ENCODE peak calls at places on chromosomes 5 and 9, in ten cellular contexts. Z is endodermal cell, F is WERI-Rb-1, M is IMR-90, S is colonic mucosa, G is HCT116, X is heart left ventricle, T is fibroblast of lung, D is dorsolateral prefrontal cortex, R is left ventricle myocardium inferior. U is an unnamed sample. For H3K27me3, the result is how much of the 10 kb centered on the place peaks cover.

GRCh38 chr5:135467051-135467625 is 15.0 kb upstream of the TIFAB start:
- DNase-seq in Z (no peak), X (no peak), S (no peak), T (no peak), M (no peak), F (peak), D (peak), R (no peak), G (no peak), U (no peak)

GRCh38 chr5:10272053-10272869 is 22.2 kb downstream of the CCT5 start:
- DNase-seq in X (no peak), G (no peak), Z (no peak), M (no peak), S (peak), D (no peak), T (no peak), F (no peak), R (no peak), U (no peak)

GRCh38 chr5:176133289-176133870 is 104.8 kb upstream of the SIMC1 start:
- DNase-seq in Z (peak), R (no peak), D (no peak), M (no peak), X (no peak), G (no peak), S (no peak), F (no peak), T (no peak), U (no peak)

GRCh38 chr9:21535396-21535795 is 53.3 kb upstream of the IFNE start:
- DNase-seq in R (no peak), G (no peak), F (no peak), D (no peak), S (no peak), Z (no peak), X (no peak), T (no peak), M (no peak), U (no peak)

GRCh38 chr5:102649731-102650130 is 105.4 kb upstream of the PAM start:
- DNase-seq in X (no peak), D (no peak), S (no peak), G (no peak), M (no peak), Z (no peak), R (no peak), F (no peak), T (peak), U (no peak)

GRCh38 chr9:94110821-94111252 is 26.6 kb downstream of the PTPDC1 start:
- DNase-seq in M (peak), D (no peak), Z (no peak), R (no peak), G (no peak), F (no peak), T (peak), S (no peak), X (no peak), U (peak)

GRCh38 chr5:115930630-115931337 is 31.5 kb upstream of the LVRN start:
- DNase-seq in D (no peak), X (no peak), S (no peak), R (no peak), F (no peak), Z (no peak), T (no peak), M (no peak), G (no peak), U (no peak)

GRCh38 chr9:135009711-135010362 is 77.6 kb upstream of the OLFM1 start:
- DNase-seq in M (no peak), T (no peak), R (no peak), S (no peak), X (no peak), Z (no peak), F (no peak), G (peak), D (no peak), U (no peak)

GRCh38 chr5:179322071-179323025 is 22.9 kb downstream of the ADAMTS2 start:
- DNase-seq in M (no peak), R (no peak), X (no peak), T (no peak), D (peak), G (no peak), F (no peak), Z (no peak), S (no peak), U (no peak)

GRCh38 chr9:127661342-127661741 is 45.4 kb upstream of the CFAP157 start:
- DNase-seq in F (peak), G (no peak), Z (no peak), T (peak), D (peak), R (no peak), S (peak), M (no peak), X (no peak), U (no peak)

GRCh38 chr5:88787856-88788255 is 95.1 kb downstream of the MEF2C start:
- DNase-seq in S (no peak), G (no peak), D (no peak), Z (no peak), M (no peak), T (no peak), X (no peak), R (no peak), F (no peak), U (peak)

GRCh38 chr9:98255064-98255577 is 328 bp downstream of the TBC1D2 start:
- DNase-seq in S (peak), X (no peak), Z (no peak), F (peak), G (no peak), R (no peak), D (no peak), M (peak), T (peak), U (no peak)

GRCh38 chr9:80076105-80076504 is 504.3 kb downstream of the TLE4 start:
- DNase-seq in T (no peak), M (no peak), G (no peak), F (no peak), X (no peak), S (no peak), R (no peak), D (no peak), Z (no peak), U (peak)

GRCh38 chr9:131757549-131757948 is 17.7 kb upstream of the RAPGEF1 start:
- DNase-seq in X (no peak), Z (no peak), D (no peak), M (no peak), S (no peak), T (no peak), G (no peak), F (no peak), R (no peak), U (no peak)

GRCh38 chr9:124259273-124260078 is 1.7 kb downstream of the NEK6 start:
- DNase-seq in Z (no peak), R (peak), X (peak), T (peak), M (peak), F (no peak), S (peak), D (no peak), G (peak), U (no peak)

GRCh38 chr5:164346785-164347630 is 841.6 kb downstream of the MAT2B start:
- DNase-seq in F (no peak), M (peak), D (no peak), Z (peak), G (no peak), X (no peak), T (no peak), S (no peak), R (no peak), U (no peak)

GRCh38 chr5:122263352-122264030 is 48.5 kb upstream of the SNCAIP start:
- DNase-seq in R (no peak), D (no peak), M (peak), F (no peak), S (no peak), Z (no peak), T (peak), G (no peak), X (no peak), U (peak)

GRCh38 chr5:148820778-148821395 is 5.5 kb upstream of the ADRB2 start:
- DNase-seq in X (no peak), S (no peak), F (no peak), D (no peak), T (peak), G (peak), R (no peak), Z (peak), M (peak), U (no peak)

GRCh38 chr9:134751630-134752029 is 110.0 kb downstream of the COL5A1 start:
- DNase-seq in F (no peak), G (no peak), Z (no peak), R (no peak), X (no peak), D (no peak), T (no peak), M (no peak), S (no peak), U (no peak)

GRCh38 chr5:16690243-16690839 is 73.5 kb upstream of the RETREG1 start:
- DNase-seq in S (peak), D (no peak), Z (peak), F (peak), T (peak), X (no peak), R (no peak), G (peak), M (peak), U (peak)

GRCh38 chr9:38254151-38254550 is 138.4 kb upstream of the ALDH1B1 start:
- DNase-seq in S (no peak), D (no peak), X (no peak), F (peak), M (no peak), T (no peak), Z (no peak), G (no peak), R (no peak), U (no peak)

GRCh38 chr9:28365020-28365640 is 791.8 kb upstream of the C9orf72 start:
- DNase-seq in X (no peak), S (no peak), D (no peak), Z (peak), M (no peak), F (peak), G (no peak), T (no peak), R (no peak), U (no peak)

GRCh38 chr5:166720026-166720425 is 1571.4 kb upstream of the WWC1 start:
- DNase-seq in Z (no peak), T (no peak), F (no peak), S (no peak), D (no peak), X (no peak), M (no peak), R (no peak), G (no peak), U (peak)

GRCh38 chr9:77883133-77883532 is 148.5 kb downstream of the GNAQ start:
- DNase-seq in X (no peak), R (no peak), T (no peak), G (no peak), D (no peak), M (no peak), Z (no peak), S (no peak), F (no peak), U (no peak)

GRCh38 chr5:3282841-3283240 is 312.8 kb upstream of the IRX1 start:
- DNase-seq in X (no peak), M (no peak), T (no peak), D (no peak), G (no peak), Z (no peak), S (no peak), R (no peak), F (no peak), U (no peak)

GRCh38 chr5:160486573-160486972 is 64.9 kb downstream of the PTTG1 start:
- DNase-seq in F (no peak), S (no peak), X (no peak), R (no peak), D (no peak), T (no peak), Z (no peak), M (no peak), G (no peak), U (no peak)

GRCh38 chr9:68747043-68747533 is 42.0 kb downstream of the PIP5K1B start:
- DNase-seq in T (no peak), F (no peak), R (no peak), X (no peak), D (no peak), G (no peak), M (no peak), S (no peak), Z (no peak), U (peak)

GRCh38 chr5:150163547-150164059 is 3.0 kb upstream of the CDX1 start:
- DNase-seq in G (no peak), F (no peak), M (no peak), Z (peak), T (no peak), X (peak), S (peak), R (peak), D (no peak), U (no peak)

GRCh38 chr5:1244255-1244654 is 19.1 kb downstream of the SLC6A18 start:
- DNase-seq in X (no peak), F (no peak), R (no peak), D (no peak), G (no peak), M (no peak), Z (no peak), S (no peak), T (no peak), U (no peak)

GRCh38 chr9:92489209-92489608 is 6.9 kb upstream of the ASPN start:
- DNase-seq in G (no peak), T (peak), Z (no peak), S (no peak), M (peak), X (no peak), D (no peak), R (no peak), F (no peak), U (no peak)

GRCh38 chr5:32664523-32664922 is 46.6 kb upstream of the NPR3 start:
- DNase-seq in T (no peak), S (no peak), F (no peak), Z (no peak), R (no peak), G (no peak), M (no peak), D (no peak), X (no peak), U (no peak)

DNA sequence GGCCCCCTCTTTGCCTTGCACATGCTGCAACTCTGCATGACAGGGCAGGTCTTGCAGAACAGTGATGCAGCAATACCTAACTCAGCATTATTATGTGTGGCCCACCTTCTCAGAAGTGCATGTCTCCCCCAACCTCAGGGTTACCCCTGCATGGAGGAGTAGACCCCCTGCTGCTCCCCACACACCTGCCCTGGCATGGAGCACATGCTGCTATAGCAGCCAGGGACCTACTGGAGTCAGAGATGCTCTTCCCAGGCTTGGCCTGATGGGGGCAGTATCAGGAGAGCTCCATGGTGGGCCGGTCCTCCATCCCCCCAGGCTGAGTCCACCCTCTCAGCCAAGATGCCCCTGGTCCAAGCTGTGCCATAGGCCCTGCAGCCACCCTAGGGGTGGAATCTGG is 13.2 kb upstream of the BOD1 start:
- DNase-seq in D (no peak), Z (peak), X (no peak), F (peak), G (no peak), T (no peak), S (no peak), R (no peak), M (no peak), U (no peak)
- TF ChIP-seq CTCF in D (no peak), Z (peak), X (no peak), F (peak), G (peak), T (no peak), S (no peak), R (peak), M (peak), U (peak)

GRCh38 chr9:4489919-4490704 is at the start of gene SLC1A1:
- DNase-seq in F (peak), X (peak), R (peak), M (peak), D (peak), S (peak), Z (peak), G (peak), T (peak), U (no peak)
- H3K27ac ChIP-seq in F (no peak), X (peak), R (peak), M (no peak), D (peak), S (peak), Z (no peak), G (peak), T (no peak), U (no peak)

GRCh38 chr9:136743639-136744211 is 985 bp upstream of the LCN10 start:
- DNase-seq in G (no peak), X (no peak), Z (no peak), R (no peak), M (no peak), S (no peak), F (no peak), T (no peak), D (no peak), U (no peak)
- H3K27me3 ChIP-seq in G (under half), X (under half), Z (under half), R (under half), M (half or more), S (under half), F (under half), T (under half), D (under half), U (half or more)

GRCh38 chr9:88739373-88739772 is 204.4 kb downstream of the NXNL2 start:
- DNase-seq in X (no peak), S (no peak), M (no peak), R (no peak), T (no peak), F (no peak), Z (no peak), G (no peak), D (no peak), U (no peak)

GRCh38 chr9:88737876-88738275 is 202.9 kb downstream of the NXNL2 start:
- DNase-seq in R (no peak), X (no peak), S (no peak), D (no peak), Z (no peak), T (peak), F (no peak), M (peak), G (no peak), U (no peak)

GRCh38 chr9:88737031-88737430 is 202.1 kb downstream of the NXNL2 start:
- DNase-seq in G (no peak), D (no peak), R (no peak), Z (no peak), T (peak), M (no peak), S (no peak), X (no peak), F (no peak), U (no peak)

GRCh38 chr9:88740844-88741243 is 205.9 kb downstream of the NXNL2 start:
- DNase-seq in G (no peak), T (no peak), D (no peak), S (no peak), F (no peak), X (no peak), R (no peak), M (no peak), Z (no peak), U (no peak)

GRCh38 chr9:88738708-88739107 is 203.7 kb downstream of the NXNL2 start:
- DNase-seq in F (no peak), M (peak), D (no peak), T (peak), X (no peak), Z (no peak), R (no peak), S (no peak), G (no peak), U (no peak)
- TF ChIP-seq CTCF in F (no peak), M (no peak), D (no peak), T (no peak), X (no peak), Z (no peak), R (no peak), S (no peak), G (no peak), U (no peak)

GRCh38 chr9:84324811-84325210 is 15.7 kb downstream of the SLC28A3 start:
- DNase-seq in X (no peak), M (no peak), T (no peak), G (no peak), Z (no peak), F (no peak), S (no peak), D (no peak), R (no peak), U (no peak)
- H3K27ac ChIP-seq in X (no peak), M (no peak), T (no peak), G (no peak), Z (no peak), F (no peak), S (no peak), D (no peak), R (no peak), U (no peak)

DNA sequence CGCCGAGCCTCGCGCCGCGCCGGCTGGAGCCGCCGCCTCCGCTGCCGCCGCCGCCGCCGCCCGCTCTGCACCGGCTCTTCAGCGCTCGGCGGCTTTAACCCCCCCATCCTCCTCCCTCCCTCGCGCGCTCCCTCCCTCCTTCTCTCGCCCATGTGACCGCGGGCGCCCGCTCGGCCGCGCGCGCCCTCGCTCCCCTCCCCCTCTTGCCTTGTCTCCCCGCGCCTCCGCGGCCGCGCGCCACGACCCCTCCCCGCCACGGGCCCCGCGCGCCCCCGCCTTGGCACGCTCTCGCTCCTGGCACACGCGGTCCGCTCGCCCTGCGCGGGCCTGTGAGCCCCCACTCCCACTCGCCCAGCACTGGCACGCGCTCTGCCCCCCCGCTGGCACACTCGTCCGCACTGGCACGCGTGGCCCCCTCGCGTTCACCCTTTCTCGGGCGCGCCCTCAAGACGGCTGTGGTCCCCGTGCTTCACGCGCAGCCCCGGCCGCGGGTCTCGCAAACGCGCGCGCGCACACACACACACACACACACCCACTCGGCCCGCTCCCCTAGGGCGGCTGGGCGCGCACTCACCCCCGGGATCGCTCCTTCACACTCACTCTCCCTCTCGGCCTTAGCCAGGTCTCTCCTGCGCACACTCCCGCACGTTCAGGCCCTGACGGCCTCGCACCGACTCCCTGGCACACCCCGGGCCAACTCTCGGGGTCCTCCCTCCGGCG is at the start of gene CNTFR:
- DNase-seq in F (peak), T (no peak), X (peak), Z (no peak), M (no peak), S (peak), R (peak), G (no peak), D (peak), U (no peak)
- H3K27me3 ChIP-seq in F (under half), T (half or more), X (under half), Z (half or more), M (half or more), S (half or more), R (half or more), G (under half), D (under half), U (half or more)

GRCh38 chr9:108142504-108143201 is 653.1 kb upstream of the KLF4 start:
- DNase-seq in T (peak), S (peak), M (peak), Z (peak), G (no peak), D (peak), R (peak), F (no peak), X (peak), U (no peak)
- TF ChIP-seq CTCF in T (no peak), S (no peak), M (no peak), Z (peak), G (no peak), D (peak), R (peak), F (no peak), X (no peak), U (no peak)

GRCh38 chr9:133346021-133346713 is 1.8 kb downstream of the MED22 start:
- DNase-seq in T (no peak), D (no peak), X (no peak), F (no peak), G (no peak), M (no peak), Z (no peak), S (no peak), R (no peak), U (no peak)
- H3K27ac ChIP-seq in T (peak), D (no peak), X (no peak), F (peak), G (peak), M (peak), Z (no peak), S (peak), R (peak), U (no peak)

GRCh38 chr9:120787906-120788305 is 5.3 kb downstream of the FBXW2 start:
- DNase-seq in G (no peak), S (no peak), M (no peak), D (no peak), Z (no peak), R (no peak), F (no peak), X (no peak), T (no peak), U (no peak)
- H3K27me3 ChIP-seq in G (under half), S (under half), M (under half), D (under half), Z (under half), R (under half), F (under half), X (under half), T (under half), U (under half)

U was measured in foreskin keratinocyte.